ENCODE peak calls at places on chromosomes 6 and 20, in eight cellular contexts. Q is DMS 273 treated with DMSO at 0.1 percent for 48 hours, V is ELF-1, P is SJSA1, J is GM04504, W is AG08395, Y is GM12865, H is KBM-7. F is an unnamed sample.

GRCh38 chr20:32449890-32450401 is 91.8 kb downstream of the ASXL1 start:
- DNase-seq in V (no peak), P (no peak), W (no peak), J (no peak), H (no peak), Y (no peak), Q (peak), F (no peak)

GRCh38 chr6:123931928-123932327 is 128.3 kb downstream of the NKAIN2 start:
- DNase-seq in Q (no peak), H (no peak), P (no peak), J (no peak), V (no peak), Y (no peak), W (no peak), F (no peak)

GRCh38 chr20:2768632-2769015 is 31.8 kb downstream of the CPXM1 start:
- DNase-seq in Q (no peak), V (no peak), Y (no peak), P (no peak), J (no peak), H (no peak), W (no peak), F (no peak)

GRCh38 chr6:152685819-152686218 is 11.9 kb upstream of the MYCT1 start:
- DNase-seq in J (no peak), Y (no peak), V (no peak), H (no peak), P (no peak), W (no peak), Q (no peak), F (no peak)

GRCh38 chr20:18981956-18982539 is 168.5 kb downstream of the SCP2D1 start:
- DNase-seq in Q (no peak), J (no peak), W (no peak), Y (no peak), H (no peak), P (no peak), V (no peak), F (no peak)

GRCh38 chr20:39145921-39146320 is 183.8 kb downstream of the DHX35 start:
- DNase-seq in P (no peak), H (no peak), J (no peak), V (no peak), W (no peak), Q (no peak), Y (no peak), F (no peak)

GRCh38 chr6:34543421-34543820 is 12.7 kb downstream of the SPDEF start:
- DNase-seq in Y (no peak), H (no peak), W (peak), V (no peak), J (peak), P (no peak), Q (no peak), F (no peak)

GRCh38 chr6:80767808-80768207 is 661.3 kb downstream of the BCKDHB start:
- DNase-seq in Q (no peak), J (peak), H (no peak), P (peak), V (peak), W (peak), Y (no peak), F (no peak)

GRCh38 chr20:48631114-48632016 is 196.4 kb downstream of the PREX1 start:
- DNase-seq in P (no peak), W (peak), V (no peak), Q (peak), H (no peak), Y (no peak), J (peak), F (no peak)

GRCh38 chr20:3158968-3159431 is 665 bp downstream of the FASTKD5 start:
- DNase-seq in H (no peak), V (no peak), Y (peak), Q (no peak), J (no peak), W (peak), P (no peak), F (no peak)

GRCh38 chr6:40299666-40300065 is 287.5 kb downstream of the LRFN2 start:
- DNase-seq in Q (no peak), J (no peak), Y (no peak), H (no peak), P (no peak), V (no peak), W (no peak), F (no peak)

GRCh38 chr20:37711987-37712961 is 18.4 kb downstream of the CTNNBL1 start:
- DNase-seq in W (no peak), V (no peak), J (no peak), Q (no peak), Y (no peak), P (no peak), H (no peak), F (no peak)

GRCh38 chr20:58228484-58229197 is at the start of gene ANKRD60:
- DNase-seq in Y (no peak), P (no peak), H (no peak), V (peak), Q (no peak), J (no peak), W (peak), F (no peak)

GRCh38 chr20:51326241-51326819 is 216.2 kb downstream of the NFATC2 start:
- DNase-seq in H (peak), Y (peak), J (no peak), P (no peak), Q (no peak), V (peak), W (peak), F (peak)

GRCh38 chr20:58070664-58071499 is 157.6 kb downstream of the ANKRD60 start:
- DNase-seq in Y (no peak), J (no peak), W (no peak), Q (no peak), H (no peak), P (peak), V (no peak), F (no peak)

GRCh38 chr6:144259988-144260387 is 25.1 kb upstream of the UTRN start:
- DNase-seq in J (peak), V (no peak), P (no peak), Q (no peak), W (peak), Y (no peak), H (no peak), F (no peak)

GRCh38 chr20:63023071-63023835 is 16.5 kb upstream of the BHLHE23 start:
- DNase-seq in P (no peak), J (no peak), H (no peak), Y (no peak), W (no peak), Q (no peak), V (no peak), F (no peak)

GRCh38 chr6:158559338-158559894 is 475 bp upstream of the TMEM181 start:
- DNase-seq in Y (no peak), H (no peak), J (no peak), V (no peak), Q (no peak), W (no peak), P (no peak), F (no peak)

GRCh38 chr6:45420083-45420908 is 42.6 kb upstream of the SUPT3H start:
- DNase-seq in H (peak), J (no peak), Q (no peak), P (no peak), V (peak), Y (no peak), W (no peak), F (no peak)

GRCh38 chr6:5205877-5206840 is 54.6 kb downstream of the LYRM4 start:
- DNase-seq in H (peak), Q (no peak), P (no peak), W (peak), Y (no peak), J (peak), V (peak), F (peak)

GRCh38 chr6:73521351-73522254 is 771 bp upstream of the EEF1A1 start:
- DNase-seq in H (peak), W (peak), Q (peak), Y (peak), P (no peak), J (peak), V (no peak), F (peak)

GRCh38 chr20:58014628-58015315 is 213.7 kb downstream of the ANKRD60 start:
- DNase-seq in P (no peak), W (no peak), Q (no peak), J (no peak), Y (no peak), V (no peak), H (no peak), F (no peak)

GRCh38 chr6:129707028-129707427 is 2.9 kb downstream of the ARHGAP18 start:
- DNase-seq in W (no peak), H (no peak), Y (no peak), P (no peak), Q (no peak), J (no peak), V (no peak), F (no peak)

GRCh38 chr6:105302617-105303128 is 100.2 kb downstream of the PREP start:
- DNase-seq in Q (no peak), P (no peak), H (no peak), J (no peak), W (peak), Y (no peak), V (peak), F (no peak)

F was measured in HEK293T.